ENCODE peak calls at places on chromosomes 2 and 18, in six cellular contexts. O, L, K, N, I and Y are unnamed samples.

GRCh38 chr2:160952462-160952861 is 207.8 kb upstream of the TANK start:
- DNase-seq in O (peak; percentile 69), L (no peak), K (peak; percentile 55), N (peak; percentile 18), I (no peak), Y (peak; percentile 78)

GRCh38 chr2:239157269-239157668 is 243.6 kb downstream of the HDAC4 start:
- DNase-seq in O (peak; percentile 9), L (no peak), K (no peak), N (no peak), I (peak; percentile 43), Y (no peak)

GRCh38 chr18:25705650-25706049 is 353.7 kb upstream of the ZNF521 start:
- DNase-seq in O (no peak), L (no peak), K (no peak), N (no peak), I (no peak), Y (no peak)

GRCh38 chr2:169928463-169928864 is 101.2 kb downstream of the UBR3 start:
- DNase-seq in O (no peak), L (no peak), K (peak; percentile 63), N (no peak), I (no peak), Y (no peak)

GRCh38 chr18:47280121-47280520 is 28.7 kb upstream of the SKOR2 start:
- DNase-seq in O (no peak), L (no peak), K (no peak), N (no peak), I (no peak), Y (no peak)

GRCh38 chr2:9398881-9399805 is 24.2 kb downstream of the ITGB1BP1 start:
- DNase-seq in O (peak; percentile 68), L (no peak), K (no peak), N (no peak), I (no peak), Y (no peak)

GRCh38 chr2:120985997-120986651 is 250.5 kb downstream of the GLI2 start:
- DNase-seq in O (no peak), L (no peak), K (no peak), N (no peak), I (no peak), Y (no peak)

GRCh38 chr2:45130758-45131157 is 121.5 kb upstream of the SIX2 start:
- DNase-seq in O (no peak), L (no peak), K (no peak), N (no peak), I (no peak), Y (no peak)

GRCh38 chr2:128442891-128443302 is 124.2 kb upstream of the HS6ST1 start:
- DNase-seq in O (peak; percentile 46), L (no peak), K (no peak), N (peak; percentile 21), I (peak; percentile 46), Y (peak; percentile 35)

GRCh38 chr2:133667085-133667484 is 98.8 kb upstream of the NCKAP5 start:
- DNase-seq in O (no peak), L (no peak), K (peak; percentile 94), N (no peak), I (no peak), Y (no peak)

GRCh38 chr2:37156071-37156856 is 516 bp downstream of the EIF2AK2 start:
- DNase-seq in O (peak; percentile 60), L (no peak), K (peak; percentile 42), N (peak; percentile 53), I (no peak), Y (peak; percentile 72)

GRCh38 chr2:233056961-233057605 is 3.1 kb upstream of the INPP5D start:
- DNase-seq in O (no peak), L (no peak), K (no peak), N (peak; percentile 10), I (peak; percentile 38), Y (no peak)

GRCh38 chr2:233059797-233060499 is at the start of gene INPP5D:
- DNase-seq in O (peak; percentile 54), L (no peak), K (no peak), N (peak; percentile 20), I (peak; percentile 61), Y (peak; percentile 61)

GRCh38 chr2:233060500-233061006 is 411 bp downstream of the INPP5D start:
- DNase-seq in O (no peak), L (no peak), K (no peak), N (no peak), I (peak; percentile 48), Y (no peak)

GRCh38 chr2:233059547-233059796 is 670 bp upstream of the INPP5D start:
- DNase-seq in O (no peak), L (no peak), K (no peak), N (peak; percentile 12), I (no peak), Y (no peak)

GRCh38 chr2:233058717-233059546 is 1.2 kb upstream of the INPP5D start:
- DNase-seq in O (no peak), L (no peak), K (no peak), N (peak; percentile 6), I (peak; percentile 46), Y (no peak)
- H3K4me3 ChIP-seq in O (no peak overlapping the region), L (no peak overlapping the region), K (no peak overlapping the region), N (no peak overlapping the region), I (no peak overlapping the region), Y (no peak overlapping the region)

GRCh38 chr2:62195421-62196277 is at the start of gene B3GNT2:
- DNase-seq in O (peak; percentile 88), L (no peak), K (peak; percentile 57), N (peak; percentile 85), I (peak; percentile 90), Y (peak; percentile 81)
- TF ChIP-seq POLR2A in O (peak; percentile 72), L (peak; percentile 91), K (peak; percentile 59), N (peak; percentile 24), I (peak; percentile 91), Y (peak; percentile 69)

GRCh38 chr2:113234721-113235346 is 43.9 kb downstream of the PAX8 start:
- DNase-seq in O (no peak), L (no peak), K (peak; percentile 31), N (no peak), I (no peak), Y (no peak)
- H3K4me3 ChIP-seq in O (peak overlapping the region; percentile 8), L (peak overlapping the region; percentile 53), K (peak overlapping the region; percentile 71), N (peak overlapping the region; percentile 56), I (no peak overlapping the region), Y (peak overlapping the region; percentile 11)

GRCh38 chr2:203352604-203353255 is 24.5 kb downstream of the ABI2 start:
- DNase-seq in O (no peak), L (no peak), K (no peak), N (no peak), I (no peak), Y (no peak)

GRCh38 chr2:203344667-203345066 is 16.5 kb downstream of the ABI2 start:
- DNase-seq in O (no peak), L (no peak), K (no peak), N (peak; percentile 75), I (no peak), Y (no peak)

GRCh38 chr2:203341741-203342310 is 13.6 kb downstream of the ABI2 start:
- DNase-seq in O (no peak), L (no peak), K (peak; percentile 40), N (no peak), I (no peak), Y (no peak)

GRCh38 chr2:203346624-203347023 is 18.4 kb downstream of the ABI2 start:
- DNase-seq in O (no peak), L (no peak), K (no peak), N (no peak), I (no peak), Y (no peak)

GRCh38 chr2:203347375-203347774 is 19.2 kb downstream of the ABI2 start:
- DNase-seq in O (no peak), L (no peak), K (no peak), N (no peak), I (no peak), Y (no peak)
- TF ChIP-seq POLR2A in O (no peak), L (no peak), K (no peak), N (no peak), I (no peak), Y (no peak)

GRCh38 chr2:1607236-1607920 is 136.9 kb downstream of the PXDN start:
- DNase-seq in O (peak; percentile 30), L (no peak), K (no peak), N (no peak), I (no peak), Y (no peak)
- H3K4me3 ChIP-seq in O (no peak overlapping the region), L (no peak overlapping the region), K (no peak overlapping the region), N (no peak overlapping the region), I (no peak overlapping the region), Y (no peak overlapping the region)

GRCh38 chr2:86825020-86825727 is 34.5 kb upstream of the CD8A start:
- DNase-seq in O (no peak), L (no peak), K (no peak), N (no peak), I (no peak), Y (no peak)
- TF ChIP-seq POLR2A in O (no peak), L (no peak), K (no peak), N (no peak), I (no peak), Y (no peak)

GRCh38 chr2:119156891-119157773 is 1.4 kb downstream of the C1QL2 start:
- DNase-seq in O (no peak), L (no peak), K (no peak), N (no peak), I (no peak), Y (no peak)
- H3K4me3 ChIP-seq in O (no peak overlapping the region), L (no peak overlapping the region), K (no peak overlapping the region), N (no peak overlapping the region), I (no peak overlapping the region), Y (no peak overlapping the region)

GRCh38 chr18:62312851-62313250 is 12.3 kb upstream of the TNFRSF11A start:
- DNase-seq in O (no peak), L (no peak), K (no peak), N (no peak), I (no peak), Y (no peak)

GRCh38 chr18:62324355-62324828 is 718 bp upstream of the TNFRSF11A start:
- DNase-seq in O (no peak), L (no peak), K (no peak), N (no peak), I (no peak), Y (no peak)

GRCh38 chr18:62323483-62324354 is 1.4 kb upstream of the TNFRSF11A start:
- DNase-seq in O (no peak), L (no peak), K (no peak), N (no peak), I (no peak), Y (no peak)

GRCh38 chr18:62318613-62319012 is 6.5 kb upstream of the TNFRSF11A start:
- DNase-seq in O (no peak), L (no peak), K (no peak), N (no peak), I (no peak), Y (no peak)
- TF ChIP-seq POLR2A in O (no peak), L (no peak), K (no peak), N (no peak), I (no peak), Y (no peak)